ENCODE peak calls at places on chromosomes 1 and 21, in five cellular contexts. O is IMR-90, U is H9, Q is mesenchymal stem cell, P is H1. C is an unnamed sample.

GRCh38 chr1:154895779-154896178 is 25.7 kb upstream of the KCNN3 start:
- DNase-seq in O (no peak), U (no peak), Q (no peak), P (no peak), C (no peak)

GRCh38 chr1:100955322-100955721 is 59.4 kb downstream of the SLC30A7 start:
- DNase-seq in O (peak), U (no peak), Q (peak), P (no peak), C (peak)

GRCh38 chr1:177858222-177858894 is 111.5 kb downstream of the SEC16B start:
- DNase-seq in O (peak), U (no peak), Q (no peak), P (no peak), C (no peak)

GRCh38 chr1:161019767-161020572 is 982 bp downstream of the F11R start:
- DNase-seq in O (no peak), U (no peak), Q (no peak), P (no peak), C (peak)

GRCh38 chr21:38297193-38297592 is 40.4 kb downstream of the KCNJ15 start:
- DNase-seq in O (peak), U (no peak), Q (peak), P (no peak), C (no peak)

GRCh38 chr1:23722652-23723051 is 20.6 kb upstream of the ELOA start:
- DNase-seq in O (no peak), U (no peak), Q (no peak), P (no peak), C (no peak)

GRCh38 chr1:34057347-34057746 is 107.7 kb downstream of the CSMD2 start:
- DNase-seq in O (no peak), U (peak), Q (no peak), P (peak), C (peak)

GRCh38 chr1:1022322-1023090 is 2.6 kb downstream of the AGRN start:
- DNase-seq in O (no peak), U (no peak), Q (no peak), P (no peak), C (no peak)

GRCh38 chr1:220410681-220411080 is 117.3 kb upstream of the MARK1 start:
- DNase-seq in O (no peak), U (no peak), Q (peak), P (no peak), C (no peak)

GRCh38 chr1:171948491-171948890 is 107.2 kb downstream of the DNM3 start:
- DNase-seq in O (peak), U (no peak), Q (peak), P (no peak), C (no peak)

GRCh38 chr21:34935452-34935851 is 113.7 kb downstream of the RUNX1 start:
- DNase-seq in O (no peak), U (no peak), Q (peak), P (no peak), C (no peak)

GRCh38 chr1:44660176-44660575 is 14.1 kb downstream of the TMEM53 start:
- DNase-seq in O (no peak), U (no peak), Q (no peak), P (no peak), C (no peak)

GRCh38 chr1:2317230-2318065 is 73.9 kb downstream of the MORN1 start:
- DNase-seq in O (no peak), U (peak), Q (no peak), P (no peak), C (no peak)

GRCh38 chr21:31132574-31133242 is 94.4 kb upstream of the KRTAP19-8 start:
- DNase-seq in O (peak), U (no peak), Q (peak), P (no peak), C (no peak)

GRCh38 chr1:55696181-55696580 is 481.0 kb upstream of the USP24 start:
- DNase-seq in O (peak), U (no peak), Q (peak), P (no peak), C (no peak)

DNA sequence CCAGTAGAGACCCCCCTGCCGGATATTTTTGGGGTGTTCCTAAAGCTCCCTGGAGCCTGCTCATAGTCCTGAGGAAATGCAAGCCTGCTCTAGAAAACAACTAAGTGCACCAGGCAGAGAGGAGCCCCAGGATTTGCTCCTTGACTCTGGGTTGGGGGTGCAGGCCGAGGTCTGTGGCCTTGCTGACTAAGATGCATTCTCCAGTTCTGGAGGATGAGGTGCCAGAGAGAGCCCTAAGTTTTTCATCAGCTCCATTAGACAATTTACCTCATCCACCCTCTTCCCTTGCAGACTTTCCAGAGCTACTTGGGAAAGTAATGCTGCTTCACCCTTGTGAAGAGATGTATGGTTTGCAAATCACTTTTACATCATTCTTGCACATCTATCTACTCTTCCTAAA is 9.1 kb downstream of the TUFT1 start:
- DNase-seq in O (no peak), U (no peak), Q (peak), P (no peak), C (no peak)
- H2BK15ac ChIP-seq in O (peak), U (no peak), Q (no peak), P (no peak), C (no peak)

GRCh38 chr1:40306296-40306695 is 10.8 kb downstream of the COL9A2 start:
- DNase-seq in O (no peak), U (no peak), Q (no peak), P (no peak), C (no peak)

GRCh38 chr1:40305871-40306270 is 11.2 kb downstream of the COL9A2 start:
- DNase-seq in O (no peak), U (no peak), Q (no peak), P (no peak), C (no peak)

GRCh38 chr1:40307186-40307585 is 9.9 kb downstream of the COL9A2 start:
- DNase-seq in O (no peak), U (no peak), Q (no peak), P (no peak), C (no peak)

GRCh38 chr1:40303790-40304189 is 13.3 kb downstream of the COL9A2 start:
- DNase-seq in O (no peak), U (no peak), Q (no peak), P (no peak), C (no peak)

DNA sequence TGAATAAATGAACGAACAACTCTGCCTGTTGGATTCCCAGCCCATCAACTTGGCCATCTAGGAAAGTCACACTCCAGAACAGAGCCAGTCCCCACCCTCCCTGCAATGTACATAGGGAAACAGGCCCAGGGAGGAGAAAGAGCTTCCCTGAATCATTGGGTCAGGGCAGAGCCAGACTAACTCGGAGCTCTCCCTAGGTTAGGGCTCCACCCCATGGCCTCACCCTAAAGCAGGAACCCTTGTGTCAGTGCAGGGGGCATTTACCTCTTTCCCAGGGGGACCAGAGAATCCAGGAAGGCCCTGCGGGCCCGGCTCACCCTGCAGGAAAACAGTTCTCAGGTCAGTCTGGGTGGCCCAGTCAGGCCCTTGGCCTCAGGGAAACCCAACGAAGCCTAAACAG is 11.6 kb downstream of the COL9A2 start:
- DNase-seq in O (no peak), U (peak), Q (no peak), P (no peak), C (no peak)
- H3K14ac ChIP-seq in O (peak), U (no peak), Q (no peak), P (no peak), C (no peak)

DNA sequence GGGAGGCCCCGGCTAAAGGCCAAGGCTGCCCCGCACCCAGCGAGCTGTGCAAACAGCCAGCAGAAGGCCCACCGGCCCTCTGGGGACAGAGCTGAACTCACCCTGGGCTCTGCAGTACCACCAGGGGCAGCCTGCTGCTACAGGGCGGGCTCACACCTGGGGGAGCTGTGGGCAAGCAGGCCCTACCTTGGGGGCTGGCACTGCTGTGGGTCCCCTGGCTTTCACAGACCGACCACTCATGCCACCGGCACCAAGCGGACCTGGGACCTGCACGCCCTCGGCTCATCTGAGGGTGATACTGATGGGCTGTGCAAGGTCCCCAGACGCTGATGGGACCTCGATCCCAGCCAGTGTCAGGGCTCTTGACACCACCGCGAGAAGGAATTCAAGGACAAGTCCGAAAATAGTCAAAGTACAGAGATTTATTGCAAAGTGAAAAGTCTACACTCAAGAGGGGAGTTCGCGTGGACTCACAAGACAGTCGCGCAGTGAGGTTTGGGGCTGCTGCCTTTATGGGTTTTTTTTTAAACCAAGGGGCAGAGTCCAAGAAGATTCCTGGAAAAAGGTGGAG is 61.0 kb upstream of the ADARB1 start:
- DNase-seq in O (no peak), U (peak), Q (no peak), P (no peak), C (no peak)
- H2BK15ac ChIP-seq in O (peak), U (no peak), Q (peak), P (peak), C (peak)

DNA sequence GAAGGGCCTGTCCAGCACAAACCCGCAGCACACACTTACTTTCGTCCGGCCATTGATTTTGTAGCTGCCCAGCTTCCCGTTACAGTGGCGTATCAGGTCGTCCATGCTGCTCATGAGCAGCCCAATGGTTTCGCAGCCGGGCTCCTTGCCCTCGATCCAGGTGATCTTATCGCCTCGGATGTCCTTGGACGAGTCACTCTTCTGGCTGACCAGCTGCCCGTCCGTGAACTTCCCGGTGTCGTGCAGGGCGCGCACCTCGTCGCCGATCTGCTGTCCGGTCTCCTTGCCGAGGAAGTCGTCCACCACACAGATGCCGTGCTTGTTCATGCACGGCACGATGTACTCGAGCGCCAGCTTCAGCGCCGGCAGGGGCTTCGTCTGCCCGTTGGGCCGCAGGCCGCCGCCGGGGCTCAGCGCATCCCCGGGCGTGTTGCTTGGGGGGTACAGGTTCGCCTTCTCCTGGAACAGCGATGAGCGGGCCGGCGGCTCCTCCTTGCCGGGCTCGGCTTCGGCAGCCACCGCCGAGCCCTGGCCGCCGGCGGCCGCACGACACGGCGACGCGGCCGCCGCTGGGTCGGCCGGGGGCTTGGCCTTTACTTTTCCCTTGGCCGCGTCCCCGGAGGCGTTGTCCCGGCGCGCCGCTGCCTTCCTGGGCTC is 1.0 kb downstream of the EGLN1 start:
- DNase-seq in O (peak), U (peak), Q (peak), P (peak), C (peak)
- H3K14ac ChIP-seq in O (peak), U (no peak), Q (peak), P (no peak), C (peak)

DNA sequence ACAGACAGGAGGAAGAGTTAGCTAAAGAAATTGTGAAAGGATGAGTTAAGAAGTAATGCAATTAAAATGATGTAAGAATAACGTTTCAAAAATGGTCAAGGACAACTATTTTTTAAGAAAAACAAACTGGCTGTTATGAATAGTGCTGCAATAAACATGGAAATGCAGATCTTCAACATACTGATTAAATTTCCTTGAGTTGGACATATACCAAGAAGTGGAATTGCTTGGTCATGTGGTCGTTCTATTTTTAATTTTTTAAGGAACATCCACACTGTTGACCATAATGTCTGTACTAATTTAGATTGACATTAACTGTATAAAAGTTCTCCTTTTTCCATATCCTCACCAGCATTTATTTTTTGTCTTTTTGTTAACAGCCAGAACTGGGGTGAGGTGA is 23.2 kb upstream of the PHTF1 start:
- DNase-seq in O (peak), U (no peak), Q (no peak), P (no peak), C (no peak)
- H2BK15ac ChIP-seq in O (no peak), U (no peak), Q (no peak), P (no peak), C (no peak)

DNA sequence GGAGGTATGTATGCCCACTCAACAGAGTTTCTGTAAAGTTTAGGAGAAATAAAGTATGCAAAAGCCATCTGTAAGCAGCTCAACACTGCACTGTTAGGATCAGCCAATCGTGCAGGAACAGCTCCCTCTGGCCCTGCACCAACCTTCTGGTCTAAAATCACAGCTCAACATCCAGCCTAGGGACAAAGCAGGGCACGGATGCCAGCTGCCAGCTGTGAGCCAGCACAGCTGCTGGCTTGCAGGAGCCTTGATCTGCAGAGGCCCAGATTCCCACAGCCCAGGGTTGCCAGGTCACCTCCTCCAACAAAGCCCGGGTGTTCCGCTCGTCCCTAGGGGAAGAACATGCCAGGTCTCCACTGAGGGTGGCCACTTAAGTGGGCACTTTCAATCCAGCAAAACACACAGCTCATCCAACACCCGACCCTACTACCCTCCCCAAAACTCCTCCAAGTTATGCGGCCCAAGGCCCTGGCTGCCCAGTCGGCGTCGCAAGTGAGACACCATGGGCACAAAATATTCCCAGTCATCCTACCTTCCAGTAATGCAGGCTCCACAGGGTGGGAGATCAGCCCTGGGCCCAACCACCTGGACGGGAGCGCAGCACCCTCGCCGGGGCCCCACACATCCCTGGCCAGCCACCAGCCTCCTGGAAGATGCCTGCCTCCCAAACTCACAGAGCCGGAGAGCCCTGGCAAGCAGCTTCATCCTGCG is 8.4 kb downstream of the ACOT7 start:
- DNase-seq in O (no peak), U (no peak), Q (no peak), P (no peak), C (no peak)
- H3K14ac ChIP-seq in O (peak), U (peak), Q (peak), P (no peak), C (peak)

GRCh38 chr1:53396563-53397268 is 62.5 kb upstream of the DMRTB1 start:
- DNase-seq in O (no peak), U (no peak), Q (no peak), P (no peak), C (no peak)
- H2BK15ac ChIP-seq in O (no peak), U (no peak), Q (no peak), P (no peak), C (no peak)